ENCODE peak calls at places on chromosomes 2 and 18, in five cellular contexts. J is kidney glomerular epithelial cell, W is RWPE1, Z is NCI-H2081, L is NCI-H774. C is an unnamed sample.

GRCh38 chr2:54048117-54048785 is 67.2 kb upstream of the ACYP2 start:
- DNase-seq in J (no peak), W (no peak), Z (no peak), L (no peak), C (no peak)

GRCh38 chr18:24504401-24504800 is 44.0 kb downstream of the HRH4 start:
- DNase-seq in J (no peak), W (no peak), Z (no peak), L (no peak), C (no peak)

GRCh38 chr18:59639821-59640220 is 57.4 kb downstream of the CCBE1 start:
- DNase-seq in J (no peak), W (no peak), Z (no peak), L (no peak), C (no peak)

GRCh38 chr2:149611100-149611820 is 23.7 kb upstream of the MMADHC start:
- DNase-seq in J (no peak), W (no peak), Z (no peak), L (no peak), C (no peak)

GRCh38 chr2:157897106-157897971 is 21.2 kb upstream of the ACVR1 start:
- DNase-seq in J (no peak), W (no peak), Z (no peak), L (no peak), C (no peak)

GRCh38 chr18:63619661-63620060 is 24.4 kb downstream of the SERPINB4 start:
- DNase-seq in J (no peak), W (no peak), Z (no peak), L (no peak), C (no peak)

GRCh38 chr2:74227646-74228045 is 29.2 kb downstream of the MTHFD2 start:
- DNase-seq in J (no peak), W (no peak), Z (no peak), L (no peak), C (no peak)

GRCh38 chr2:128535928-128536327 is 217.3 kb upstream of the HS6ST1 start:
- DNase-seq in J (no peak), W (peak), Z (no peak), L (no peak), C (no peak)

GRCh38 chr2:137696916-137697315 is 267.4 kb upstream of the HNMT start:
- DNase-seq in J (no peak), W (no peak), Z (no peak), L (no peak), C (no peak)

GRCh38 chr2:174971868-174972781 is 33.1 kb downstream of the CHN1 start:
- DNase-seq in J (peak), W (peak), Z (peak), L (peak), C (peak)

GRCh38 chr2:108927936-108928659 is 60.9 kb downstream of the EDAR start:
- DNase-seq in J (peak), W (peak), Z (peak), L (no peak), C (no peak)

GRCh38 chr18:7512326-7512725 is 54.8 kb upstream of the PTPRM start:
- DNase-seq in J (peak), W (no peak), Z (no peak), L (no peak), C (no peak)

GRCh38 chr2:100964222-100964621 is 37.9 kb upstream of the RPL31 start:
- DNase-seq in J (no peak), W (no peak), Z (no peak), L (no peak), C (no peak)

GRCh38 chr2:201696151-201696659 is 2.2 kb downstream of the MPP4 start:
- DNase-seq in J (peak), W (peak), Z (peak), L (no peak), C (no peak)

GRCh38 chr2:128369126-128369555 is 50.5 kb upstream of the HS6ST1 start:
- DNase-seq in J (no peak), W (no peak), Z (peak), L (no peak), C (no peak)

GRCh38 chr2:9168851-9169250 is 37.8 kb upstream of the ASAP2 start:
- DNase-seq in J (no peak), W (no peak), Z (no peak), L (no peak), C (no peak)

GRCh38 chr2:181371782-181372292 is 85.3 kb upstream of the ITGA4 start:
- DNase-seq in J (peak), W (no peak), Z (no peak), L (no peak), C (no peak)

GRCh38 chr18:12109836-12110235 is 16.2 kb downstream of the ANKRD62 start:
- DNase-seq in J (no peak), W (no peak), Z (no peak), L (no peak), C (no peak)

GRCh38 chr2:36441816-36442215 is 86.2 kb downstream of the CRIM1 start:
- DNase-seq in J (no peak), W (no peak), Z (no peak), L (peak), C (no peak)

GRCh38 chr18:33781429-33781828 is 203.4 kb downstream of the ASXL3 start:
- DNase-seq in J (no peak), W (no peak), Z (peak), L (peak), C (peak)

GRCh38 chr2:239598011-239598731 is 197.4 kb upstream of the HDAC4 start:
- DNase-seq in J (no peak), W (no peak), Z (no peak), L (no peak), C (no peak)

GRCh38 chr18:25464211-25464610 is 112.2 kb upstream of the ZNF521 start:
- DNase-seq in J (no peak), W (no peak), Z (no peak), L (no peak), C (no peak)

GRCh38 chr18:76364282-76365259 is 130.5 kb downstream of the ZNF516 start:
- DNase-seq in J (no peak), W (no peak), Z (no peak), L (no peak), C (no peak)

GRCh38 chr2:148817210-148817708 is 57.8 kb upstream of the KIF5C start:
- DNase-seq in J (no peak), W (no peak), Z (no peak), L (no peak), C (no peak)

GRCh38 chr2:219252570-219252899 is 508 bp upstream of the TUBA4B start:
- DNase-seq in J (no peak), W (peak), Z (no peak), L (no peak), C (no peak)

GRCh38 chr18:26656944-26657536 is 108.7 kb upstream of the KCTD1 start:
- DNase-seq in J (peak), W (peak), Z (peak), L (peak), C (peak)

GRCh38 chr2:241659150-241659739 is 21.8 kb downstream of the ATG4B start:
- DNase-seq in J (peak), W (peak), Z (peak), L (peak), C (peak)

GRCh38 chr2:241516520-241516965 is 8.2 kb upstream of the STK25 start:
- DNase-seq in J (no peak), W (no peak), Z (no peak), L (no peak), C (no peak)

GRCh38 chr18:79687806-79688205 is 8.2 kb downstream of the CTDP1 start:
- DNase-seq in J (no peak), W (no peak), Z (no peak), L (no peak), C (no peak)